ENCODE peak calls at places on chromosomes 5 and 9, in nine cellular contexts. J is adrenal gland, U is pancreas, F is GM04504, P is coronary artery, T is T-helper 17 cell, V is iPS DF 19.7, K is endothelial cell, O is fibroblast of pulmonary artery. R is an unnamed sample.

GRCh38 chr5:138276402-138277054 is 2.1 kb upstream of the GFRA3 start:
- DNase-seq in J (no peak), U (no peak), F (no peak), P (no peak), T (no peak), V (no peak), K (no peak), O (no peak), R (peak)

GRCh38 chr5:157965989-157966388 is 107.0 kb upstream of the CLINT1 start:
- DNase-seq in J (no peak), U (no peak), F (no peak), P (no peak), T (no peak), V (peak), K (no peak), O (no peak), R (no peak)

GRCh38 chr9:5025416-5025815 is 40.3 kb downstream of the JAK2 start:
- DNase-seq in J (no peak), U (no peak), F (no peak), P (no peak), T (no peak), V (no peak), K (no peak), O (peak), R (no peak)

GRCh38 chr9:122807271-122807900 is 7.5 kb downstream of the OR1K1 start:
- DNase-seq in J (no peak), U (no peak), F (no peak), P (no peak), T (no peak), V (no peak), K (no peak), O (no peak), R (no peak)

GRCh38 chr5:120152472-120152871 is 311.6 kb upstream of the PRR16 start:
- DNase-seq in J (no peak), U (no peak), F (peak), P (no peak), T (no peak), V (no peak), K (no peak), O (peak), R (no peak)

GRCh38 chr5:14775857-14776256 is 95.7 kb downstream of the ANKH start:
- DNase-seq in J (no peak), U (no peak), F (no peak), P (no peak), T (no peak), V (no peak), K (no peak), O (peak), R (no peak)

GRCh38 chr9:138009016-138009415 is 131.4 kb downstream of the CACNA1B start:
- DNase-seq in J (peak), U (no peak), F (no peak), P (peak), T (no peak), V (no peak), K (no peak), O (no peak), R (no peak)

GRCh38 chr5:159343295-159344094 is 13.2 kb upstream of the IL12B start:
- DNase-seq in J (no peak), U (no peak), F (no peak), P (no peak), T (no peak), V (no peak), K (no peak), O (no peak), R (no peak)

GRCh38 chr5:132714456-132715307 is 22.7 kb downstream of the KIF3A start:
- DNase-seq in J (no peak), U (no peak), F (no peak), P (no peak), T (no peak), V (no peak), K (no peak), O (peak), R (no peak)

GRCh38 chr5:135236187-135236835 is 162.7 kb downstream of the MACROH2A1 start:
- DNase-seq in J (peak), U (no peak), F (no peak), P (peak), T (no peak), V (no peak), K (no peak), O (no peak), R (no peak)

GRCh38 chr5:116652196-116652729 is 77.6 kb upstream of the SEMA6A start:
- DNase-seq in J (no peak), U (no peak), F (no peak), P (no peak), T (no peak), V (peak), K (no peak), O (peak), R (no peak)

GRCh38 chr9:124125590-124126047 is 114.1 kb downstream of the LHX2 start:
- DNase-seq in J (no peak), U (no peak), F (no peak), P (no peak), T (no peak), V (no peak), K (no peak), O (no peak), R (peak)

R was measured in NCI-H146.